ENCODE peak calls at places on chromosomes 7 and 10, in seven cellular contexts. E, C, D, K, R, F and Y are unnamed samples.

GRCh38 chr7:95478139-95479037 is 7.4 kb upstream of the ASB4 start:
- ATAC-seq in E (peak), C (no peak), D (peak), K (peak), R (no peak), F (no peak), Y (no peak)

GRCh38 chr10:132835848-132836233 is 49.9 kb upstream of the NKX6-2 start:
- ATAC-seq in E (no peak), C (no peak), D (no peak), K (no peak), R (no peak), F (no peak), Y (no peak)

GRCh38 chr10:11016959-11017574 is 605 bp upstream of the CELF2 start:
- ATAC-seq in E (no peak), C (no peak), D (peak), K (no peak), R (peak), F (peak), Y (peak)

GRCh38 chr10:110859206-110859946 is 12.4 kb upstream of the PDCD4 start:
- ATAC-seq in E (peak), C (no peak), D (peak), K (peak), R (no peak), F (peak), Y (peak)

GRCh38 chr10:113007343-113007771 is 57.3 kb downstream of the TCF7L2 start:
- ATAC-seq in E (no peak), C (no peak), D (no peak), K (peak), R (peak), F (no peak), Y (no peak)

GRCh38 chr7:21898265-21898930 is 47.3 kb downstream of the CDCA7L start:
- ATAC-seq in E (peak), C (peak), D (peak), K (no peak), R (peak), F (no peak), Y (peak)

GRCh38 chr10:3531097-3531645 is 253.8 kb downstream of the KLF6 start:
- ATAC-seq in E (no peak), C (no peak), D (no peak), K (no peak), R (no peak), F (no peak), Y (no peak)

GRCh38 chr7:150515248-150515647 is 576 bp downstream of the GIMAP7 start:
- ATAC-seq in E (no peak), C (no peak), D (no peak), K (no peak), R (no peak), F (no peak), Y (no peak)

GRCh38 chr7:131502810-131503545 is 53.5 kb downstream of the PODXL start:
- ATAC-seq in E (peak), C (no peak), D (peak), K (peak), R (no peak), F (peak), Y (peak)